ENCODE peak calls at places on chromosome 2, in five cellular contexts. One of them, this sample, is unnamed. For H3K9me3 and H3K4me1, the result is how much of the 10 kb centered on the place peaks cover.

GRCh38 chr2:211437396-211437795 is 881.0 kb downstream of the CPS1 start:
- DNase-seq in HepG2: no peak
- DNase-seq in stomach: no peak
- DNase-seq in transverse colon: no peak
- DNase-seq in HCT116: no peak
- DNase-seq in this sample: no peak

GRCh38 chr2:217189747-217190146 is 329.9 kb upstream of the TNP1 start:
- DNase-seq in stomach: no peak
- DNase-seq in HepG2: no peak
- DNase-seq in transverse colon: no peak
- DNase-seq in HCT116: no peak
- DNase-seq in this sample: no peak

GRCh38 chr2:175464311-175464670 is 282.8 kb upstream of the ATP5MC3 start:
- DNase-seq in stomach: no peak
- DNase-seq in HepG2: no peak
- DNase-seq in HCT116: no peak
- DNase-seq in transverse colon: no peak
- DNase-seq in this sample: peak

GRCh38 chr2:58601017-58601416 is 359.9 kb upstream of the FANCL start:
- DNase-seq in stomach: no peak
- DNase-seq in HepG2: no peak
- DNase-seq in transverse colon: no peak
- DNase-seq in HCT116: no peak
- DNase-seq in this sample: no peak

GRCh38 chr2:181953773-181954537 is 31.7 kb upstream of the PPP1R1C start:
- DNase-seq in transverse colon: peak
- DNase-seq in stomach: peak
- DNase-seq in HepG2: peak
- DNase-seq in HCT116: peak
- DNase-seq in this sample: no peak

GRCh38 chr2:152716805-152717241 is 438 bp downstream of the PRPF40A start:
- DNase-seq in transverse colon: peak
- DNase-seq in HCT116: no peak
- DNase-seq in HepG2: peak
- DNase-seq in stomach: no peak
- DNase-seq in this sample: no peak

GRCh38 chr2:199861116-199861774 is 10.3 kb upstream of the FTCDNL1 start:
- DNase-seq in transverse colon: no peak
- DNase-seq in stomach: no peak
- DNase-seq in HCT116: peak
- DNase-seq in HepG2: peak
- DNase-seq in this sample: no peak

GRCh38 chr2:104846182-104846954 is 7.5 kb upstream of the POU3F3 start:
- DNase-seq in HCT116: no peak
- DNase-seq in transverse colon: no peak
- DNase-seq in stomach: no peak
- DNase-seq in HepG2: no peak
- DNase-seq in this sample: no peak

GRCh38 chr2:120680136-120680761 is 55.4 kb upstream of the GLI2 start:
- DNase-seq in HCT116: peak
- DNase-seq in stomach: peak
- DNase-seq in HepG2: peak
- DNase-seq in transverse colon: peak
- DNase-seq in this sample: peak

GRCh38 chr2:205822578-205822977 is 140.3 kb downstream of the NRP2 start:
- DNase-seq in HepG2: no peak
- DNase-seq in transverse colon: no peak
- DNase-seq in HCT116: no peak
- DNase-seq in stomach: no peak
- DNase-seq in this sample: no peak

GRCh38 chr2:10309286-10309685 is 6.6 kb downstream of the HPCAL1 start:
- DNase-seq in stomach: no peak
- DNase-seq in transverse colon: no peak
- DNase-seq in HepG2: no peak
- DNase-seq in HCT116: no peak
- DNase-seq in this sample: no peak

DNA sequence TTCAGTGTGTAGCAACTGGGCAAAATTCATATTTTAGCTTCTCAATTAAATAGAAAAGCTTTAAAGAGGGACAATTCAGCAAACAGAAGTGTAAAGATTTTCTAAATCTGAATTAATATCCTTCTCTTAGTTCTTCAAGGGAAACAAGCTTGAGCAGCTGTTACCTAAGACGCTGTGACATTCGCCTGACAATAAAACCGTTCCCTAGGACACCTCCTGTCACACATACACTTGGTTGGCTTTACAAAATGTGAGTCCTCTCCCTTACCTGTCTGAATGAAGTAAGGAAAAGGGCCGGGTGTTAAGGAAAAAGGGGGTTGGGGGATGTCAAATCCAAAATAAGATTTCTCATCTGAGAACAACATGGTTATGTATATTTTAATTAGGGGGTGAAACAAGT is 2.1 kb downstream of the SERTAD2 start:
- DNase-seq in HCT116: no peak
- DNase-seq in transverse colon: no peak
- DNase-seq in stomach: no peak
- DNase-seq in HepG2: no peak
- DNase-seq in this sample: no peak
- H3K9me3 ChIP-seq in HCT116: under half
- H3K9me3 ChIP-seq in transverse colon: under half
- H3K9me3 ChIP-seq in stomach: under half
- H3K9me3 ChIP-seq in HepG2: under half
- H3K9me3 ChIP-seq in this sample: under half

GRCh38 chr2:219496781-219497494 is 1.8 kb upstream of the GMPPA start:
- DNase-seq in HepG2: no peak
- DNase-seq in HCT116: no peak
- DNase-seq in stomach: peak
- DNase-seq in transverse colon: peak
- DNase-seq in this sample: no peak
- TF ChIP-seq POLR2AphosphoS5 in HepG2: no peak
- TF ChIP-seq POLR2AphosphoS5 in HCT116: no peak
- TF ChIP-seq POLR2AphosphoS5 in stomach: no peak
- TF ChIP-seq POLR2AphosphoS5 in transverse colon: peak
- TF ChIP-seq POLR2AphosphoS5 in this sample: peak

DNA sequence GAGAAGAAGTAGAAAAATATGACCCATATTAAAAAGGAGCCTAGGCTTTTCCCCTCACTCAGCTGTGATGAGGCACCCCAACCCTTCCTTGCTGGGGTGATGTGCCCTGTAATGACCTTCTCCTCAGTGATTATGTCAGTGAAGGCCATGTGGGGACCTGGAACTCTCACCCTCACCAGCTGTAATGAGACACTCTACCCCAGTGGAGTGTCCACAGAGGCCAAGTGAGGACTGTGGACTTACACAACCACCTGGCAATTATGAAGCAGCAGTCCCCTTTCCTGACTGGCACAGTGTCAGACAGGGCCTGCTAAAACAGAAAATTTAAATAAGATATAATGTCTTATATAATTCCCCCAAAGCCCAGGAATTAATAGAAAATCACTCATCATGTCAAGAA is 54.2 kb downstream of the SEMA4F start:
- DNase-seq in stomach: no peak
- DNase-seq in HepG2: no peak
- DNase-seq in HCT116: no peak
- DNase-seq in transverse colon: no peak
- DNase-seq in this sample: peak
- H3K4me1 ChIP-seq in stomach: under half
- H3K4me1 ChIP-seq in HepG2: under half
- H3K4me1 ChIP-seq in HCT116: under half
- H3K4me1 ChIP-seq in transverse colon: under half
- H3K4me1 ChIP-seq in this sample: under half

GRCh38 chr2:94762600-94762999 is 108.6 kb upstream of the TEKT4 start:
- DNase-seq in stomach: no peak
- DNase-seq in HCT116: no peak
- DNase-seq in HepG2: peak
- DNase-seq in transverse colon: no peak
- DNase-seq in this sample: no peak
- H3K9me3 ChIP-seq in stomach: under half
- H3K9me3 ChIP-seq in HCT116: under half
- H3K9me3 ChIP-seq in HepG2: under half
- H3K9me3 ChIP-seq in transverse colon: under half
- H3K9me3 ChIP-seq in this sample: under half

DNA sequence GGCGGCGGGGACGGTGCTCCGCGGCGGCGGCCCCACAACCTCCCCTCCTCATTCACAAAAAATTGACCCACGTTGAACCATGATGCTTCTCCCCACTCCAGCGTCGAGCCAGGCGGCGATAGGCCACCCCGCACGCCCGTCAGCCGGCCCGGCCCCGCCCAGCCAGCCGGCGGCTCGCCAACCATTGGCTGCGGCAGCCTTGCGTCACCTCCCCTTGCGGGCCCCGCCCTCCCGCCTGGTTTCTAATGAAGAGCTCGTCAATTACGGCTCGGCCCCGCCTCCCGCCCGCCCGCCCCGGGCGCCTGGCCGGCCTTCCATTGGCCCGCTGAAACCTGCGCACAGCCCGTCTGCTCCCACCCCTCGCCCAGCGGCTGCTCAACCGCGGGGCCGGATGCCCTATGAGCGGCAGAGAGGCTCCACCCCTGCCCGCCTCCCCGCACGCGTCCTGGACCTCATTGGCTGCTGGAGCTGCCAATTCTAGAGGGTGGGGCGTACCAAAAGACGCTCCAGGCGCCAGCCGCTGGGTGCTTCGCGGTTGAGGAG is at the start of gene HDAC4:
- DNase-seq in stomach: peak
- DNase-seq in transverse colon: peak
- DNase-seq in HCT116: peak
- DNase-seq in HepG2: peak
- DNase-seq in this sample: peak
- TF ChIP-seq POLR2AphosphoS5 in stomach: peak
- TF ChIP-seq POLR2AphosphoS5 in transverse colon: peak
- TF ChIP-seq POLR2AphosphoS5 in HCT116: no peak
- TF ChIP-seq POLR2AphosphoS5 in HepG2: no peak
- TF ChIP-seq POLR2AphosphoS5 in this sample: peak

This sample was measured in esophagus muscularis mucosa.